ENCODE peak calls at places on chromosomes 4 and X, in nine cellular contexts. G is EL; S is iPS-NIHi11; L is CD4-positive, alpha-beta memory T cell; N is cardiac muscle cell; B is stimulated activated CD4-positive, alpha-beta T cell treated with anti-CD3 and anti-CD28 coated beads, TNF-alpha, amount 100 ng/mL, for 48 hours; Z is iris pigment epithelial cell; W is activated T-cell treated with anti-CD3 and anti-CD28 coated beads for 1 hour; H is left kidney. R is an unnamed sample.

GRCh38 chrX:110204986-110205385 is 112.9 kb downstream of the AMMECR1 start:
- DNase-seq in G (peak; percentile 65), S (no peak), L (no peak), N (no peak), B (no peak), Z (peak; percentile 78), W (no peak), H (no peak), R (no peak)

GRCh38 chrX:87392369-87392768 is 125.2 kb upstream of the KLHL4 start:
- DNase-seq in G (no peak), S (peak; percentile 11), L (no peak), N (no peak), B (no peak), Z (no peak), W (no peak), H (peak; percentile 53), R (no peak)

GRCh38 chrX:154010330-154011087 is 9.2 kb downstream of the IRAK1 start:
- DNase-seq in G (no peak), S (no peak), L (no peak), N (no peak), B (no peak), Z (peak; percentile 83), W (no peak), H (no peak), R (no peak)

GRCh38 chr4:165096776-165097175 is 15.9 kb downstream of the TMEM192 start:
- DNase-seq in G (peak; percentile 8), S (peak; percentile 30), L (no peak), N (peak; percentile 43), B (no peak), Z (peak; percentile 42), W (no peak), H (peak; percentile 38), R (no peak)

GRCh38 chrX:42028113-42028512 is 104.8 kb upstream of the CASK start:
- DNase-seq in G (peak; percentile 0), S (peak; percentile 4), L (no peak), N (no peak), B (no peak), Z (no peak), W (no peak), H (no peak), R (no peak)

GRCh38 chr4:150562751-150563150 is 19.2 kb upstream of the MAB21L2 start:
- DNase-seq in G (no peak), S (no peak), L (no peak), N (no peak), B (no peak), Z (no peak), W (no peak), H (no peak), R (no peak)

GRCh38 chrX:110412971-110413726 is 54.5 kb downstream of the RTL9 start:
- DNase-seq in G (peak; percentile 59), S (peak; percentile 76), L (peak; percentile 68), N (peak; percentile 94), B (peak; percentile 28), Z (peak; percentile 62), W (peak; percentile 54), H (peak; percentile 89), R (peak; percentile 89)

GRCh38 chr4:157121396-157121795 is 45.4 kb downstream of the GLRB start:
- DNase-seq in G (no peak), S (no peak), L (no peak), N (no peak), B (no peak), Z (no peak), W (no peak), H (no peak), R (no peak)

GRCh38 chrX:64291106-64291505 is 60.7 kb upstream of the ASB12 start:
- DNase-seq in G (no peak), S (no peak), L (no peak), N (no peak), B (no peak), Z (no peak), W (no peak), H (no peak), R (no peak)

GRCh38 chr4:185426960-185427688 is 1.4 kb upstream of the UFSP2 start:
- DNase-seq in G (no peak), S (no peak), L (peak; percentile 7), N (no peak), B (no peak), Z (no peak), W (no peak), H (no peak), R (no peak)

GRCh38 chr4:138659640-138660325 is 355.8 kb upstream of the NOCT start:
- DNase-seq in G (no peak), S (peak; percentile 61), L (no peak), N (no peak), B (no peak), Z (no peak), W (no peak), H (no peak), R (no peak)

R was measured in spleen.